ENCODE peak calls at places on chromosomes 6 and 20, in ten cellular contexts. C, L, D, G, Y, A, S, V, X and N are unnamed samples.

GRCh38 chr20:32583581-32584045 is 1.5 kb downstream of the NOL4L start:
- DNase-seq in C (no peak), L (no peak), D (peak; percentile 29), G (no peak), Y (no peak), A (no peak), S (no peak), V (no peak), X (no peak), N (no peak)

GRCh38 chr6:44177691-44178423 is 19.2 kb downstream of the CAPN11 start:
- DNase-seq in C (peak; percentile 98), L (peak; percentile 71), D (no peak), G (peak; percentile 96), Y (no peak), A (no peak), S (peak; percentile 16), V (peak; percentile 86), X (peak; percentile 33), N (no peak)

GRCh38 chr6:137571854-137572253 is 77.7 kb upstream of the OLIG3 start:
- DNase-seq in C (peak; percentile 12), L (peak; percentile 45), D (peak; percentile 63), G (peak; percentile 21), Y (peak; percentile 65), A (peak; percentile 73), S (peak; percentile 1), V (peak; percentile 16), X (peak; percentile 37), N (no peak)

GRCh38 chr20:1860446-1860845 is 34.8 kb upstream of the SIRPA start:
- DNase-seq in C (peak; percentile 81), L (peak; percentile 28), D (no peak), G (peak; percentile 78), Y (no peak), A (no peak), S (no peak), V (peak; percentile 56), X (no peak), N (no peak)

GRCh38 chr6:26053929-26054658 is 33.1 kb upstream of the HFE start:
- DNase-seq in C (peak; percentile 32), L (peak; percentile 47), D (no peak), G (no peak), Y (no peak), A (no peak), S (no peak), V (no peak), X (peak; percentile 28), N (no peak)

GRCh38 chr20:45913105-45913504 is 1.1 kb upstream of the PLTP start:
- DNase-seq in C (no peak), L (no peak), D (no peak), G (peak; percentile 31), Y (no peak), A (no peak), S (no peak), V (no peak), X (no peak), N (no peak)

GRCh38 chr20:47198254-47198671 is 158.2 kb downstream of the ZMYND8 start:
- DNase-seq in C (no peak), L (peak; percentile 21), D (no peak), G (no peak), Y (no peak), A (no peak), S (no peak), V (no peak), X (no peak), N (no peak)

GRCh38 chr20:4076671-4077070 is 61.3 kb upstream of the RNF24 start:
- DNase-seq in C (peak; percentile 98), L (peak; percentile 87), D (no peak), G (peak; percentile 93), Y (no peak), A (no peak), S (peak; percentile 91), V (peak; percentile 57), X (no peak), N (no peak)

GRCh38 chr6:132841967-132842366 is 27.6 kb downstream of the RPS12 start:
- DNase-seq in C (no peak), L (no peak), D (no peak), G (no peak), Y (no peak), A (no peak), S (no peak), V (no peak), X (no peak), N (no peak)

GRCh38 chr6:127402890-127403617 is 56.1 kb downstream of the KIAA0408 start:
- DNase-seq in C (peak; percentile 26), L (no peak), D (no peak), G (no peak), Y (no peak), A (no peak), S (no peak), V (no peak), X (no peak), N (no peak)

GRCh38 chr20:51422912-51423667 is 119.4 kb downstream of the NFATC2 start:
- DNase-seq in C (no peak), L (no peak), D (no peak), G (no peak), Y (no peak), A (no peak), S (no peak), V (no peak), X (no peak), N (no peak)

GRCh38 chr6:88062376-88062775 is 14.7 kb downstream of the SPACA1 start:
- DNase-seq in C (no peak), L (no peak), D (no peak), G (no peak), Y (no peak), A (no peak), S (no peak), V (no peak), X (no peak), N (no peak)

GRCh38 chr6:162705736-162706135 is 21.8 kb downstream of the PRKN start:
- DNase-seq in C (no peak), L (no peak), D (no peak), G (no peak), Y (no peak), A (no peak), S (no peak), V (no peak), X (no peak), N (no peak)

GRCh38 chr20:41169791-41170351 is 32.5 kb downstream of the PLCG1 start:
- DNase-seq in C (peak; percentile 50), L (peak; percentile 43), D (no peak), G (peak; percentile 55), Y (no peak), A (peak; percentile 6), S (no peak), V (peak; percentile 63), X (no peak), N (no peak)

GRCh38 chr6:163732479-163732878 is 318.0 kb downstream of the QKI start:
- DNase-seq in C (no peak), L (no peak), D (no peak), G (no peak), Y (no peak), A (no peak), S (no peak), V (no peak), X (no peak), N (no peak)

GRCh38 chr20:24948939-24949679 is at the start of gene CST7:
- DNase-seq in C (no peak), L (no peak), D (no peak), G (no peak), Y (peak; percentile 86), A (no peak), S (no peak), V (no peak), X (no peak), N (no peak)

GRCh38 chr20:45052698-45053440 is 48.1 kb downstream of the KCNS1 start:
- DNase-seq in C (peak; percentile 88), L (peak; percentile 88), D (no peak), G (peak; percentile 59), Y (peak; percentile 18), A (no peak), S (peak; percentile 94), V (peak; percentile 65), X (no peak), N (no peak)

GRCh38 chr20:34938466-34939163 is 17.0 kb downstream of the GSS start:
- DNase-seq in C (no peak), L (no peak), D (no peak), G (no peak), Y (no peak), A (no peak), S (no peak), V (no peak), X (no peak), N (no peak)

GRCh38 chr20:51221791-51222408 is 199.0 kb upstream of the KCNG1 start:
- DNase-seq in C (peak; percentile 60), L (peak; percentile 88), D (no peak), G (peak; percentile 61), Y (no peak), A (peak; percentile 70), S (no peak), V (no peak), X (no peak), N (no peak)

GRCh38 chr6:63816979-63817436 is 181.4 kb downstream of the PHF3 start:
- DNase-seq in C (peak; percentile 34), L (peak; percentile 61), D (no peak), G (peak; percentile 54), Y (no peak), A (no peak), S (no peak), V (no peak), X (peak; percentile 20), N (no peak)
- TF ChIP-seq CTCF in C (peak; percentile 47), L (peak; percentile 63), D (no peak), G (peak; percentile 52), Y (no peak), A (no peak), S (peak; percentile 30), V (peak; percentile 60), X (no peak), N (no peak)

GRCh38 chr6:68400396-68400795 is 234.7 kb upstream of the ADGRB3 start:
- DNase-seq in C (no peak), L (no peak), D (no peak), G (no peak), Y (no peak), A (peak; percentile 35), S (no peak), V (no peak), X (peak; percentile 0), N (no peak)
- TF ChIP-seq CTCF in C (no peak), L (no peak), D (peak; percentile 18), G (no peak), Y (no peak), A (peak; percentile 43), S (no peak), V (no peak), X (no peak), N (no peak)

GRCh38 chr6:147141690-147142308 is 62.4 kb upstream of the STXBP5 start:
- DNase-seq in C (peak; percentile 68), L (peak; percentile 45), D (no peak), G (peak; percentile 39), Y (no peak), A (no peak), S (no peak), V (peak; percentile 32), X (peak; percentile 23), N (no peak)
- TF ChIP-seq CTCF in C (no peak), L (no peak), D (no peak), G (no peak), Y (no peak), A (no peak), S (no peak), V (no peak), X (no peak), N (no peak)

DNA sequence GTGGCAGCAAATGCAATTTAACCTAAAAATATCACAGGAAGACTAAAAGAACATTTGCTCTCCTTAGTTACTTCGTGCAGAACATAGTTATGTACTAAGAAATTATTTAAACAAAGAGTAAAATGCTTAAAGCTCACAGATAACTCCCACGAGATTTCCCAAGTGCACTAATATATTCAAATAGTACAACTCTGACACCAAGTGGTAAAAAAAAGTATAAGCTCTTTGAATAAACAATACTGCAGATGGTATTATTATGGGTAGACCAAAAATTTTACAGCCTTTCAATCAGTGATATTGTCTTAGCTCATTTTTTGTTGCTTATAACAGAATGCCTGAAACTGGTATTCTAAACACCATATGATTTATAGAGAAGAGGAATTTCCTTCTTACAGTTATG is 52.8 kb upstream of the FILIP1 start:
- DNase-seq in C (peak; percentile 60), L (peak; percentile 68), D (no peak), G (peak; percentile 74), Y (no peak), A (no peak), S (peak; percentile 12), V (no peak), X (peak; percentile 40), N (no peak)
- TF ChIP-seq CTCF in C (peak; percentile 23), L (peak; percentile 34), D (peak; percentile 22), G (peak; percentile 32), Y (no peak), A (no peak), S (no peak), V (peak; percentile 1), X (peak; percentile 49), N (no peak)